ENCODE peak calls at places on chromosomes 1 and 21, in five cellular contexts. W is GM18507; U is stimulated activated CD8-positive, alpha-beta memory T cell treated with anti-CD3 and anti-CD28 coated beads, Interleukin-15, amount 100 ng/mL, for 1 hour; Y is IMR-90; B is NCI-H2029 treated with DMSO at 0.1 percent for 48 hours. J is an unnamed sample.

GRCh38 chr1:212355230-212355969 is 59.3 kb downstream of the PACC1 start:
- DNase-seq in W (no peak), U (no peak), Y (peak), B (no peak), J (no peak)

GRCh38 chr1:55476445-55477015 is 261.4 kb upstream of the USP24 start:
- DNase-seq in W (no peak), U (no peak), Y (no peak), B (no peak), J (no peak)

GRCh38 chr1:47262787-47263413 is 30.9 kb upstream of the TAL1 start:
- DNase-seq in W (no peak), U (peak), Y (peak), B (peak), J (peak)

GRCh38 chr1:193321242-193321842 is 134.9 kb upstream of the B3GALT2 start:
- DNase-seq in W (no peak), U (no peak), Y (no peak), B (no peak), J (no peak)

GRCh38 chr21:45525910-45526306 is 16.3 kb downstream of the SLC19A1 start:
- DNase-seq in W (no peak), U (no peak), Y (no peak), B (no peak), J (no peak)

GRCh38 chr1:172394167-172394751 is 26.2 kb upstream of the C1orf105 start:
- DNase-seq in W (no peak), U (peak), Y (peak), B (no peak), J (peak)

GRCh38 chr1:115332813-115333608 is 5.0 kb downstream of the NGF start:
- DNase-seq in W (no peak), U (no peak), Y (peak), B (no peak), J (no peak)

GRCh38 chr1:158454537-158454936 is 7.1 kb upstream of the OR10K1 start:
- DNase-seq in W (no peak), U (no peak), Y (no peak), B (no peak), J (no peak)

GRCh38 chr1:50373532-50373931 is 49.7 kb downstream of the DMRTA2 start:
- DNase-seq in W (no peak), U (no peak), Y (no peak), B (no peak), J (no peak)

GRCh38 chr1:83999316-83999819 is 436 bp upstream of the TTLL7 start:
- DNase-seq in W (peak), U (peak), Y (peak), B (peak), J (no peak)

GRCh38 chr1:219302697-219303096 is 129.0 kb downstream of the LYPLAL1 start:
- DNase-seq in W (no peak), U (no peak), Y (peak), B (no peak), J (no peak)

GRCh38 chr21:22421416-22422190 is 1423.4 kb downstream of the NCAM2 start:
- DNase-seq in W (no peak), U (no peak), Y (no peak), B (no peak), J (no peak)

GRCh38 chr1:64212023-64212422 is 8.6 kb downstream of the UBE2U start:
- DNase-seq in W (no peak), U (no peak), Y (peak), B (no peak), J (no peak)

GRCh38 chr1:75130312-75130677 is 3.9 kb upstream of the LHX8 start:
- DNase-seq in W (no peak), U (no peak), Y (no peak), B (no peak), J (no peak)

GRCh38 chr1:157145081-157145480 is 6.9 kb upstream of the ETV3 start:
- DNase-seq in W (no peak), U (no peak), Y (peak), B (no peak), J (no peak)

GRCh38 chr21:43191521-43191920 is 22.7 kb downstream of the CRYAA start:
- DNase-seq in W (no peak), U (no peak), Y (no peak), B (no peak), J (no peak)

GRCh38 chr1:226414098-226414698 is 6.3 kb upstream of the PARP1 start:
- DNase-seq in W (no peak), U (no peak), Y (no peak), B (no peak), J (no peak)

GRCh38 chr1:67367370-67368345 is 60.0 kb downstream of the IL12RB2 start:
- DNase-seq in W (no peak), U (no peak), Y (peak), B (peak), J (no peak)

GRCh38 chr1:76124196-76124595 is 49.6 kb downstream of the ST6GALNAC3 start:
- DNase-seq in W (no peak), U (no peak), Y (no peak), B (no peak), J (no peak)

GRCh38 chr1:231686384-231686783 is 59.8 kb downstream of the DISC1 start:
- DNase-seq in W (no peak), U (no peak), Y (no peak), B (no peak), J (no peak)

GRCh38 chr1:247043406-247043805 is 35.2 kb downstream of the ZNF670 start:
- DNase-seq in W (no peak), U (no peak), Y (no peak), B (no peak), J (no peak)

GRCh38 chr1:154961207-154961496 is 430 bp downstream of the PYGO2 start:
- DNase-seq in W (no peak), U (no peak), Y (no peak), B (no peak), J (no peak)

GRCh38 chr1:15963968-15964648 is 11.8 kb downstream of the ZBTB17 start:
- DNase-seq in W (no peak), U (no peak), Y (no peak), B (no peak), J (no peak)

GRCh38 chr21:42113926-42114409 is 42.9 kb downstream of the UMODL1 start:
- DNase-seq in W (no peak), U (no peak), Y (no peak), B (no peak), J (no peak)

GRCh38 chr21:28485301-28486022 is 507.2 kb downstream of the LTN1 start:
- DNase-seq in W (no peak), U (no peak), Y (peak), B (no peak), J (no peak)

GRCh38 chr1:2383576-2383975 is 7.8 kb downstream of the MORN1 start:
- DNase-seq in W (no peak), U (no peak), Y (no peak), B (no peak), J (no peak)

GRCh38 chr1:183023601-183024351 is 556 bp downstream of the LAMC1 start:
- DNase-seq in W (peak), U (no peak), Y (peak), B (no peak), J (no peak)

GRCh38 chr1:56799605-56800398 is 19.4 kb downstream of the FYB2 start:
- DNase-seq in W (no peak), U (no peak), Y (peak), B (no peak), J (no peak)

J was measured in central memory CD8-positive, alpha-beta T cell.